ENCODE peak calls at places on chromosomes 2 and 18, in eight cellular contexts. One of them, this sample, is unnamed.

GRCh38 chr2:134773372-134774073 is 54.7 kb upstream of the TMEM163 start:
- DNase-seq in left cardiac atrium: peak
- DNase-seq in EL: no peak
- DNase-seq in AG04449: no peak
- DNase-seq in stimulated activated CD4-positive, alpha-beta T cell treated with anti-CD3 and anti-CD28 coated beads, TNF-alpha, amount 100 ng/mL, for 1 hour: no peak
- DNase-seq in activated CD4-positive, alpha-beta T cell treated with anti-CD3 and anti-CD28 coated beads, Interleukin-2, amount 50 U/mL, for 4 hours: no peak
- DNase-seq in activated effector memory CD4-positive, alpha-beta T cell treated with anti-CD3 and anti-CD28 coated beads, Interleukin-2, amount 50 U/mL, for 16 hours: no peak
- DNase-seq in T-helper 1 cell: no peak
- DNase-seq in this sample: no peak

GRCh38 chr2:224286923-224287322 is 115.0 kb downstream of the FAM124B start:
- DNase-seq in left cardiac atrium: no peak
- DNase-seq in EL: no peak
- DNase-seq in AG04449: no peak
- DNase-seq in stimulated activated CD4-positive, alpha-beta T cell treated with anti-CD3 and anti-CD28 coated beads, TNF-alpha, amount 100 ng/mL, for 1 hour: no peak
- DNase-seq in activated CD4-positive, alpha-beta T cell treated with anti-CD3 and anti-CD28 coated beads, Interleukin-2, amount 50 U/mL, for 4 hours: no peak
- DNase-seq in activated effector memory CD4-positive, alpha-beta T cell treated with anti-CD3 and anti-CD28 coated beads, Interleukin-2, amount 50 U/mL, for 16 hours: no peak
- DNase-seq in T-helper 1 cell: no peak
- DNase-seq in this sample: no peak

GRCh38 chr2:42510191-42510929 is 16.6 kb upstream of the KCNG3 start:
- DNase-seq in left cardiac atrium: no peak
- DNase-seq in EL: peak
- DNase-seq in AG04449: no peak
- DNase-seq in stimulated activated CD4-positive, alpha-beta T cell treated with anti-CD3 and anti-CD28 coated beads, TNF-alpha, amount 100 ng/mL, for 1 hour: no peak
- DNase-seq in activated CD4-positive, alpha-beta T cell treated with anti-CD3 and anti-CD28 coated beads, Interleukin-2, amount 50 U/mL, for 4 hours: no peak
- DNase-seq in activated effector memory CD4-positive, alpha-beta T cell treated with anti-CD3 and anti-CD28 coated beads, Interleukin-2, amount 50 U/mL, for 16 hours: peak
- DNase-seq in T-helper 1 cell: no peak
- DNase-seq in this sample: no peak

GRCh38 chr2:113755690-113756063 is 765 bp downstream of the SLC35F5 start:
- DNase-seq in left cardiac atrium: no peak
- DNase-seq in EL: peak
- DNase-seq in AG04449: no peak
- DNase-seq in stimulated activated CD4-positive, alpha-beta T cell treated with anti-CD3 and anti-CD28 coated beads, TNF-alpha, amount 100 ng/mL, for 1 hour: no peak
- DNase-seq in activated CD4-positive, alpha-beta T cell treated with anti-CD3 and anti-CD28 coated beads, Interleukin-2, amount 50 U/mL, for 4 hours: no peak
- DNase-seq in activated effector memory CD4-positive, alpha-beta T cell treated with anti-CD3 and anti-CD28 coated beads, Interleukin-2, amount 50 U/mL, for 16 hours: no peak
- DNase-seq in T-helper 1 cell: no peak
- DNase-seq in this sample: no peak

GRCh38 chr2:794554-795244 is 117.5 kb upstream of the TMEM18 start:
- DNase-seq in left cardiac atrium: no peak
- DNase-seq in EL: no peak
- DNase-seq in AG04449: no peak
- DNase-seq in stimulated activated CD4-positive, alpha-beta T cell treated with anti-CD3 and anti-CD28 coated beads, TNF-alpha, amount 100 ng/mL, for 1 hour: no peak
- DNase-seq in activated CD4-positive, alpha-beta T cell treated with anti-CD3 and anti-CD28 coated beads, Interleukin-2, amount 50 U/mL, for 4 hours: no peak
- DNase-seq in activated effector memory CD4-positive, alpha-beta T cell treated with anti-CD3 and anti-CD28 coated beads, Interleukin-2, amount 50 U/mL, for 16 hours: no peak
- DNase-seq in T-helper 1 cell: no peak
- DNase-seq in this sample: no peak

GRCh38 chr2:239201531-239201876 is 199.3 kb downstream of the HDAC4 start:
- DNase-seq in left cardiac atrium: no peak
- DNase-seq in EL: no peak
- DNase-seq in AG04449: no peak
- DNase-seq in stimulated activated CD4-positive, alpha-beta T cell treated with anti-CD3 and anti-CD28 coated beads, TNF-alpha, amount 100 ng/mL, for 1 hour: no peak
- DNase-seq in activated CD4-positive, alpha-beta T cell treated with anti-CD3 and anti-CD28 coated beads, Interleukin-2, amount 50 U/mL, for 4 hours: no peak
- DNase-seq in activated effector memory CD4-positive, alpha-beta T cell treated with anti-CD3 and anti-CD28 coated beads, Interleukin-2, amount 50 U/mL, for 16 hours: no peak
- DNase-seq in T-helper 1 cell: no peak
- DNase-seq in this sample: peak

GRCh38 chr2:241981076-241981700 is 111.7 kb downstream of the RTP5 start:
- DNase-seq in left cardiac atrium: no peak
- DNase-seq in EL: no peak
- DNase-seq in AG04449: no peak
- DNase-seq in stimulated activated CD4-positive, alpha-beta T cell treated with anti-CD3 and anti-CD28 coated beads, TNF-alpha, amount 100 ng/mL, for 1 hour: no peak
- DNase-seq in activated CD4-positive, alpha-beta T cell treated with anti-CD3 and anti-CD28 coated beads, Interleukin-2, amount 50 U/mL, for 4 hours: no peak
- DNase-seq in activated effector memory CD4-positive, alpha-beta T cell treated with anti-CD3 and anti-CD28 coated beads, Interleukin-2, amount 50 U/mL, for 16 hours: no peak
- DNase-seq in T-helper 1 cell: no peak
- DNase-seq in this sample: no peak

GRCh38 chr2:193276560-193276959 is 1081.8 kb upstream of the TMEFF2 start:
- DNase-seq in left cardiac atrium: no peak
- DNase-seq in EL: no peak
- DNase-seq in AG04449: no peak
- DNase-seq in stimulated activated CD4-positive, alpha-beta T cell treated with anti-CD3 and anti-CD28 coated beads, TNF-alpha, amount 100 ng/mL, for 1 hour: no peak
- DNase-seq in activated CD4-positive, alpha-beta T cell treated with anti-CD3 and anti-CD28 coated beads, Interleukin-2, amount 50 U/mL, for 4 hours: no peak
- DNase-seq in activated effector memory CD4-positive, alpha-beta T cell treated with anti-CD3 and anti-CD28 coated beads, Interleukin-2, amount 50 U/mL, for 16 hours: no peak
- DNase-seq in T-helper 1 cell: no peak
- DNase-seq in this sample: no peak

GRCh38 chr2:241309684-241310117 is 5.8 kb downstream of the HDLBP start:
- DNase-seq in left cardiac atrium: no peak
- DNase-seq in EL: peak
- DNase-seq in AG04449: no peak
- DNase-seq in stimulated activated CD4-positive, alpha-beta T cell treated with anti-CD3 and anti-CD28 coated beads, TNF-alpha, amount 100 ng/mL, for 1 hour: peak
- DNase-seq in activated CD4-positive, alpha-beta T cell treated with anti-CD3 and anti-CD28 coated beads, Interleukin-2, amount 50 U/mL, for 4 hours: peak
- DNase-seq in activated effector memory CD4-positive, alpha-beta T cell treated with anti-CD3 and anti-CD28 coated beads, Interleukin-2, amount 50 U/mL, for 16 hours: peak
- DNase-seq in T-helper 1 cell: peak
- DNase-seq in this sample: no peak

GRCh38 chr18:58927659-58928058 is 63.0 kb downstream of the ZNF532 start:
- DNase-seq in left cardiac atrium: no peak
- DNase-seq in EL: no peak
- DNase-seq in AG04449: no peak
- DNase-seq in stimulated activated CD4-positive, alpha-beta T cell treated with anti-CD3 and anti-CD28 coated beads, TNF-alpha, amount 100 ng/mL, for 1 hour: no peak
- DNase-seq in activated CD4-positive, alpha-beta T cell treated with anti-CD3 and anti-CD28 coated beads, Interleukin-2, amount 50 U/mL, for 4 hours: no peak
- DNase-seq in activated effector memory CD4-positive, alpha-beta T cell treated with anti-CD3 and anti-CD28 coated beads, Interleukin-2, amount 50 U/mL, for 16 hours: no peak
- DNase-seq in T-helper 1 cell: no peak
- DNase-seq in this sample: no peak

GRCh38 chr18:57466307-57466706 is 31.1 kb downstream of the ONECUT2 start:
- DNase-seq in left cardiac atrium: no peak
- DNase-seq in EL: no peak
- DNase-seq in AG04449: no peak
- DNase-seq in stimulated activated CD4-positive, alpha-beta T cell treated with anti-CD3 and anti-CD28 coated beads, TNF-alpha, amount 100 ng/mL, for 1 hour: no peak
- DNase-seq in activated CD4-positive, alpha-beta T cell treated with anti-CD3 and anti-CD28 coated beads, Interleukin-2, amount 50 U/mL, for 4 hours: no peak
- DNase-seq in activated effector memory CD4-positive, alpha-beta T cell treated with anti-CD3 and anti-CD28 coated beads, Interleukin-2, amount 50 U/mL, for 16 hours: no peak
- DNase-seq in T-helper 1 cell: no peak
- DNase-seq in this sample: no peak

GRCh38 chr2:236551843-236552542 is 17.6 kb upstream of the ACKR3 start:
- DNase-seq in left cardiac atrium: no peak
- DNase-seq in EL: no peak
- DNase-seq in AG04449: no peak
- DNase-seq in stimulated activated CD4-positive, alpha-beta T cell treated with anti-CD3 and anti-CD28 coated beads, TNF-alpha, amount 100 ng/mL, for 1 hour: no peak
- DNase-seq in activated CD4-positive, alpha-beta T cell treated with anti-CD3 and anti-CD28 coated beads, Interleukin-2, amount 50 U/mL, for 4 hours: no peak
- DNase-seq in activated effector memory CD4-positive, alpha-beta T cell treated with anti-CD3 and anti-CD28 coated beads, Interleukin-2, amount 50 U/mL, for 16 hours: no peak
- DNase-seq in T-helper 1 cell: no peak
- DNase-seq in this sample: no peak

GRCh38 chr2:25960920-25961319 is 21.4 kb downstream of the KIF3C start:
- DNase-seq in left cardiac atrium: no peak
- DNase-seq in EL: peak
- DNase-seq in AG04449: no peak
- DNase-seq in stimulated activated CD4-positive, alpha-beta T cell treated with anti-CD3 and anti-CD28 coated beads, TNF-alpha, amount 100 ng/mL, for 1 hour: no peak
- DNase-seq in activated CD4-positive, alpha-beta T cell treated with anti-CD3 and anti-CD28 coated beads, Interleukin-2, amount 50 U/mL, for 4 hours: no peak
- DNase-seq in activated effector memory CD4-positive, alpha-beta T cell treated with anti-CD3 and anti-CD28 coated beads, Interleukin-2, amount 50 U/mL, for 16 hours: no peak
- DNase-seq in T-helper 1 cell: no peak
- DNase-seq in this sample: no peak

This sample was measured in psoas muscle.